ENCODE peak calls at places on chromosomes 1 and 21, in seven cellular contexts. R is GM12892; I is stimulated activated CD4-positive, alpha-beta T cell treated with anti-CD3 and anti-CD28 coated beads, Interleukin-2, amount 100 ng/mL, for 24 hours; U is pancreas; K is NCI-H1105 treated with DMSO at 0.1 percent for 48 hours; L is stimulated activated CD8-positive, alpha-beta memory T cell treated with anti-CD3 and anti-CD28 coated beads, Interleukin-15, amount 100 ng/mL, for 24 hours; C is NCI-H510A treated with DMSO at 0.1 percent for 48 hours. Y is an unnamed sample.

GRCh38 chr1:116709666-116710167 is 42.2 kb upstream of the IGSF3 start:
- DNase-seq in R (no peak), I (no peak), U (no peak), K (no peak), L (no peak), C (no peak), Y (no peak)

GRCh38 chr1:7642781-7643180 is 128.3 kb upstream of the VAMP3 start:
- DNase-seq in R (no peak), I (no peak), U (no peak), K (no peak), L (no peak), C (peak; percentile 93), Y (no peak)

GRCh38 chr21:43645414-43645891 is 13.8 kb downstream of the HSF2BP start:
- DNase-seq in R (no peak), I (no peak), U (no peak), K (no peak), L (no peak), C (peak; percentile 64), Y (no peak)

GRCh38 chr1:54582566-54583306 is 34.7 kb downstream of the ACOT11 start:
- DNase-seq in R (no peak), I (no peak), U (peak; percentile 26), K (peak; percentile 23), L (no peak), C (peak; percentile 16), Y (peak; percentile 84)

GRCh38 chr1:201329286-201329685 is 46.0 kb downstream of the PKP1 start:
- DNase-seq in R (no peak), I (no peak), U (no peak), K (no peak), L (no peak), C (no peak), Y (no peak)

GRCh38 chr1:109864960-109865611 is 45.6 kb upstream of the CSF1 start:
- DNase-seq in R (no peak), I (no peak), U (no peak), K (no peak), L (no peak), C (no peak), Y (no peak)

GRCh38 chr21:42027804-42028753 is 17.9 kb upstream of the ZBTB21 start:
- DNase-seq in R (no peak), I (no peak), U (no peak), K (no peak), L (no peak), C (no peak), Y (no peak)

GRCh38 chr1:54836594-54836993 is 35.5 kb upstream of the TTC22 start:
- DNase-seq in R (no peak), I (no peak), U (no peak), K (no peak), L (no peak), C (no peak), Y (no peak)

GRCh38 chr1:202567747-202568146 is 142.5 kb downstream of the SYT2 start:
- DNase-seq in R (no peak), I (no peak), U (no peak), K (no peak), L (no peak), C (no peak), Y (no peak)

GRCh38 chr1:58815069-58815679 is 31.3 kb upstream of the JUN start:
- DNase-seq in R (peak; percentile 66), I (peak; percentile 57), U (peak; percentile 86), K (no peak), L (peak; percentile 17), C (peak; percentile 76), Y (no peak)

GRCh38 chr1:53454019-53454418 is 5.2 kb upstream of the DMRTB1 start:
- DNase-seq in R (no peak), I (no peak), U (no peak), K (no peak), L (no peak), C (no peak), Y (no peak)

GRCh38 chr1:220827445-220828210 is 40.9 kb downstream of the MTARC1 start:
- DNase-seq in R (no peak), I (no peak), U (no peak), K (no peak), L (no peak), C (no peak), Y (no peak)

GRCh38 chr1:38291906-38292521 is 245.4 kb upstream of the POU3F1 start:
- DNase-seq in R (no peak), I (no peak), U (no peak), K (no peak), L (no peak), C (no peak), Y (no peak)